ENCODE peak calls at places on chromosome 4, in four cellular contexts. W is tibial artery, D is SJCRH30, O is stomach. P is an unnamed sample.

GRCh38 chr4:110055014-110055768 is 142.5 kb downstream of the EGF start:
- DNase-seq in W (no peak), D (no peak), O (no peak), P (no peak)

GRCh38 chr4:52751349-52751911 is at the start of gene ERVMER34-1:
- DNase-seq in W (peak; percentile 32), D (no peak), O (peak; percentile 83), P (no peak)

GRCh38 chr4:157076578-157076947 is 613 bp downstream of the GLRB start:
- DNase-seq in W (no peak), D (peak; percentile 12), O (no peak), P (no peak)

GRCh38 chr4:4541040-4541631 is 712 bp downstream of the STX18 start:
- DNase-seq in W (peak; percentile 23), D (peak; percentile 18), O (peak; percentile 28), P (peak; percentile 28)

GRCh38 chr4:10639100-10639499 is 45.5 kb downstream of the CLNK start:
- DNase-seq in W (no peak), D (no peak), O (no peak), P (no peak)

GRCh38 chr4:176205299-176205698 is 9.9 kb upstream of the SPATA4 start:
- DNase-seq in W (no peak), D (no peak), O (no peak), P (no peak)

GRCh38 chr4:8607603-8608481 is 15.3 kb downstream of the CPZ start:
- DNase-seq in W (no peak), D (no peak), O (peak; percentile 38), P (no peak)

GRCh38 chr4:30553721-30554120 is 166.4 kb upstream of the PCDH7 start:
- DNase-seq in W (no peak), D (no peak), O (no peak), P (no peak)

GRCh38 chr4:176436500-176436973 is 116.8 kb downstream of the SPCS3 start:
- DNase-seq in W (no peak), D (no peak), O (no peak), P (no peak)

GRCh38 chr4:40255722-40256281 is 59.0 kb downstream of the RHOH start:
- DNase-seq in W (no peak), D (peak; percentile 50), O (no peak), P (no peak)

DNA sequence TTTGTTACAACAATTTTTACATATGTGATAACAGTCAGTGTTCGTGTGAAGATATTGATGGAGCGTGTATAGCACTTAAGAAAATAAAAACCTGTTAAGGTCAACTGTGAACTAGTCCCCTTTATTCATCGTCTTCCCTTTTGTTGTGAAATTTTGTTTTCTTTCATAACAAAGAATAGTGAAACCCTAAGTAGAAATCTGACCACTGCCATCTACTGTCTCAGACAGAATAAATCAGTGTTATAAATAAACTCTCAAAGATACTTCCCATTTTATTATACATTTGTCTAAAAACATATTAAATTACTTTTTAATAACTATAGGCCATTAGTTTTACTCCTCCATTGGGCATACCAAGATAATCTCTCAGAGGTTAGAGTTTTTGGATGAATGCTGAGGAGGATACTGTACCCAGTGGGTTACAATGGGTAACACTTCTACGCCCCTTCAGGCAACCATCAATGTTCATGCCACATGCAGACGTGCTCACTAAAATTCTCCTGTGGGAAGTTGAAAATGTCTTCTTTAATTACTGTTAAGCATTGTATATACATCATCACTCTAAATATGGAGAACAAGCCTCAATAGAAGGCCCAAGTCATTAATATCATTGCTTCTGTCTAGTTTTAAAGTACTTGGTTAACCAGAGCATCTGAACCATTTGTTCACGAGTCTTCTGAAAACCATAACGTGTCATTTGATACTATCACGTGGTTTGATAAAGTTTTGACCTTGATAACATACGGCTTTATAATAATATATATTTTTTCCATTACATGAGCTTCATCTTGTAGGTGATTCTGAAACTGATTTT is 171.2 kb downstream of the TMA16 start:
- DNase-seq in W (no peak), D (no peak), O (no peak), P (no peak)
- H3K27ac ChIP-seq in W (no peak overlapping the region), D (no peak overlapping the region), O (no peak overlapping the region), P (no peak overlapping the region)

DNA sequence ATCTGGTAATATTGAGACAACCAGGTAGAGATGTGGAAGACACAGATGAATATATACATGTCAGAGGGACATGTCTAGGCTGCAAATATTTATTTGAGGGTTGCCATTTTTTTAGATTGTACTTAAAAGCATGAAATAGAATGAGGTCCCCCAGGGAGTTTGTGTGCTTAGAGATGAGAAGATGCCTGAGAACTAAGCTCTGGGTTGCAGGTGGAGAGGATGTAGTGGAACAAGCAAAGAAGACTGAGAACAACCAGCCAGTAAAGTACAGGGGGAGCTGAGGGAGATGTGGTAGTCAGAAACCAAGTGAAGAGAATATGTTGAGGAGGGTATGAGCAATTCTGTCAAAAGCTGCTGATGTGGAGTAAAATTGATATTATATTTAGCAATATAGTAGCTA is 95.6 kb upstream of the UNC5C start:
- DNase-seq in W (no peak), D (no peak), O (no peak), P (no peak)
- H3K4me3 ChIP-seq in W (no peak overlapping the region), D (no peak overlapping the region), O (no peak overlapping the region), P (no peak overlapping the region)

DNA sequence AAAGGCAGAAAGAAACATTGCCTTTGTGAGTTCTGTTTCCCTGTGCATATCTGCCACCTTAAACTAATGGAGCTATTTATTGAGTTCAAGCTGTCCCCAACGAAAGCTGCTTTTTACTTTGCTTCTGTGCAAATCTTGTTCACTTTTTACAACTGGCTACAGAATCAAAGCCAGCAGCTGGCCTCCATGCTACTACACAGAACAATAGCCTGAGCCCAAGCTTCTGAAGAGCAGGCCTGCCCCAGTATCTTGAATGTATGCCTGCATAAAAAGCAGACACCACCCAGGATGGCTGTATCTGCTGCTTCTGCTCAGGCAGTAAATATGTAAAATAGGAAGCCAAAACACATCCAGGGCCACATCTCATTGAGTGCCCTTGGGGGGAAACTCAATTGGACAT is 28.2 kb downstream of the ANK2 start:
- DNase-seq in W (no peak), D (no peak), O (no peak), P (no peak)
- H3K27ac ChIP-seq in W (no peak overlapping the region), D (no peak overlapping the region), O (no peak overlapping the region), P (no peak overlapping the region)

DNA sequence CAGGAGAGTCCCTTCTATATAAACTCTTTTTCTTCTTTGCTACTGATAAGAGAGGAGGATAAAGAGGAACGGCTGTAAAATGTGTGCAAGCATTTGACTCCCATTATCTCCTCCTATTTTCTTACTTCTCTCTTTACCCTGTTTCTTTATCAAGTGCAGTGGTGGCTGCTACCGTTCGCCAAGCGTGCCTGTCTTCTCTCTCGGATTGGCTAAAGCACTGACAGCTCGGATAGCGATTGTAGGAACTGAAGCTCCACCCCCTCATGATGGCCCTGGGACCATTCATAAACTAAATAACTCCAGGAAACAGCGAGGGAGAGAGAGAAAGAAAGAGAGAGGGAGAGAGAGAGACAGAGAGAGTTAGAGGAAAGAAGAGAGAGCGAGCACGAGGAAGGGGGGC is 340 bp upstream of the MAB21L2 start:
- DNase-seq in W (no peak), D (no peak), O (no peak), P (no peak)
- H3K4me3 ChIP-seq in W (peak overlapping the region; percentile 55), D (no peak overlapping the region), O (no peak overlapping the region), P (no peak overlapping the region)

GRCh38 chr4:122854444-122854843 is 27.8 kb downstream of the FGF2 start:
- DNase-seq in W (no peak), D (no peak), O (no peak), P (no peak)
- H3K27ac ChIP-seq in W (peak overlapping the region; percentile 83), D (no peak overlapping the region), O (peak overlapping the region; percentile 43), P (no peak overlapping the region)